ENCODE peak calls at places on chromosomes 5 and 9, in nine cellular contexts. One of them, this sample, is unnamed. For H3K4me1, the result is how much of the 10 kb centered on the place peaks cover.

GRCh38 chr5:55172051-55172899 is 702 bp downstream of the CDC20B start:
- DNase-seq in body of pancreas: peak
- DNase-seq in SK-N-SH: peak
- DNase-seq in left ventricle myocardium inferior: no peak
- DNase-seq in stomach: peak
- DNase-seq in A549: peak
- DNase-seq in CD8-positive, alpha-beta T cell: peak
- DNase-seq in K562: peak
- DNase-seq in sigmoid colon: peak
- DNase-seq in this sample: peak

GRCh38 chr9:78982849-78983248 is 588.9 kb upstream of the TLE4 start:
- DNase-seq in stomach: no peak
- DNase-seq in sigmoid colon: no peak
- DNase-seq in K562: no peak
- DNase-seq in SK-N-SH: no peak
- DNase-seq in body of pancreas: no peak
- DNase-seq in CD8-positive, alpha-beta T cell: no peak
- DNase-seq in left ventricle myocardium inferior: no peak
- DNase-seq in A549: no peak
- DNase-seq in this sample: no peak

GRCh38 chr5:134403951-134404350 is 7.7 kb downstream of the CDKN2AIPNL start:
- DNase-seq in CD8-positive, alpha-beta T cell: no peak
- DNase-seq in stomach: no peak
- DNase-seq in SK-N-SH: no peak
- DNase-seq in body of pancreas: no peak
- DNase-seq in sigmoid colon: no peak
- DNase-seq in K562: no peak
- DNase-seq in left ventricle myocardium inferior: no peak
- DNase-seq in A549: no peak
- DNase-seq in this sample: no peak

GRCh38 chr9:136732446-136733178 is 10.1 kb downstream of the LCN10 start:
- DNase-seq in sigmoid colon: no peak
- DNase-seq in left ventricle myocardium inferior: no peak
- DNase-seq in SK-N-SH: no peak
- DNase-seq in K562: no peak
- DNase-seq in A549: no peak
- DNase-seq in CD8-positive, alpha-beta T cell: no peak
- DNase-seq in stomach: no peak
- DNase-seq in body of pancreas: no peak
- DNase-seq in this sample: no peak

GRCh38 chr9:124574944-124575343 is 67.7 kb upstream of the NR5A1 start:
- DNase-seq in sigmoid colon: no peak
- DNase-seq in SK-N-SH: no peak
- DNase-seq in left ventricle myocardium inferior: no peak
- DNase-seq in A549: peak
- DNase-seq in stomach: no peak
- DNase-seq in CD8-positive, alpha-beta T cell: no peak
- DNase-seq in body of pancreas: no peak
- DNase-seq in K562: no peak
- DNase-seq in this sample: no peak

GRCh38 chr5:60287174-60287771 is 393.7 kb upstream of the PDE4D start:
- DNase-seq in A549: peak
- DNase-seq in left ventricle myocardium inferior: peak
- DNase-seq in CD8-positive, alpha-beta T cell: no peak
- DNase-seq in sigmoid colon: no peak
- DNase-seq in SK-N-SH: peak
- DNase-seq in K562: peak
- DNase-seq in body of pancreas: peak
- DNase-seq in stomach: peak
- DNase-seq in this sample: peak

GRCh38 chr9:36148652-36149051 is 12.1 kb downstream of the GLIPR2 start:
- DNase-seq in body of pancreas: peak
- DNase-seq in K562: peak
- DNase-seq in CD8-positive, alpha-beta T cell: peak
- DNase-seq in sigmoid colon: peak
- DNase-seq in SK-N-SH: peak
- DNase-seq in left ventricle myocardium inferior: peak
- DNase-seq in stomach: peak
- DNase-seq in A549: peak
- DNase-seq in this sample: peak

GRCh38 chr5:86523718-86524117 is 94.0 kb upstream of the COX7C start:
- DNase-seq in stomach: no peak
- DNase-seq in A549: no peak
- DNase-seq in sigmoid colon: no peak
- DNase-seq in SK-N-SH: no peak
- DNase-seq in K562: no peak
- DNase-seq in left ventricle myocardium inferior: no peak
- DNase-seq in body of pancreas: no peak
- DNase-seq in CD8-positive, alpha-beta T cell: no peak
- DNase-seq in this sample: no peak

GRCh38 chr9:70000481-70000880 is 43.2 kb upstream of the MAMDC2 start:
- DNase-seq in left ventricle myocardium inferior: no peak
- DNase-seq in SK-N-SH: no peak
- DNase-seq in stomach: no peak
- DNase-seq in K562: no peak
- DNase-seq in sigmoid colon: no peak
- DNase-seq in body of pancreas: no peak
- DNase-seq in A549: no peak
- DNase-seq in CD8-positive, alpha-beta T cell: no peak
- DNase-seq in this sample: no peak

GRCh38 chr9:123470991-123471770 is 115.2 kb downstream of the CRB2 start:
- DNase-seq in sigmoid colon: no peak
- DNase-seq in CD8-positive, alpha-beta T cell: no peak
- DNase-seq in stomach: no peak
- DNase-seq in K562: no peak
- DNase-seq in body of pancreas: no peak
- DNase-seq in left ventricle myocardium inferior: no peak
- DNase-seq in A549: no peak
- DNase-seq in SK-N-SH: no peak
- DNase-seq in this sample: no peak

GRCh38 chr5:158958048-158958994 is 141.4 kb downstream of the EBF1 start:
- DNase-seq in sigmoid colon: no peak
- DNase-seq in left ventricle myocardium inferior: no peak
- DNase-seq in K562: no peak
- DNase-seq in body of pancreas: no peak
- DNase-seq in stomach: no peak
- DNase-seq in CD8-positive, alpha-beta T cell: no peak
- DNase-seq in A549: no peak
- DNase-seq in SK-N-SH: no peak
- DNase-seq in this sample: no peak

GRCh38 chr5:75368391-75368790 is 31.4 kb downstream of the HMGCR start:
- DNase-seq in left ventricle myocardium inferior: no peak
- DNase-seq in body of pancreas: no peak
- DNase-seq in stomach: no peak
- DNase-seq in K562: no peak
- DNase-seq in CD8-positive, alpha-beta T cell: no peak
- DNase-seq in A549: no peak
- DNase-seq in sigmoid colon: no peak
- DNase-seq in SK-N-SH: no peak
- DNase-seq in this sample: no peak

GRCh38 chr5:133366438-133366837 is 245.9 kb downstream of the FSTL4 start:
- DNase-seq in stomach: no peak
- DNase-seq in A549: no peak
- DNase-seq in left ventricle myocardium inferior: no peak
- DNase-seq in sigmoid colon: no peak
- DNase-seq in SK-N-SH: no peak
- DNase-seq in body of pancreas: no peak
- DNase-seq in K562: no peak
- DNase-seq in CD8-positive, alpha-beta T cell: no peak
- DNase-seq in this sample: no peak

GRCh38 chr5:134236208-134236761 is 10.4 kb upstream of the PPP2CA start:
- DNase-seq in stomach: no peak
- DNase-seq in sigmoid colon: no peak
- DNase-seq in A549: no peak
- DNase-seq in SK-N-SH: no peak
- DNase-seq in left ventricle myocardium inferior: no peak
- DNase-seq in K562: no peak
- DNase-seq in body of pancreas: no peak
- DNase-seq in CD8-positive, alpha-beta T cell: no peak
- DNase-seq in this sample: no peak

GRCh38 chr5:143676794-143677193 is 135.2 kb upstream of the HMHB1 start:
- DNase-seq in sigmoid colon: no peak
- DNase-seq in stomach: no peak
- DNase-seq in SK-N-SH: no peak
- DNase-seq in body of pancreas: no peak
- DNase-seq in left ventricle myocardium inferior: no peak
- DNase-seq in K562: no peak
- DNase-seq in CD8-positive, alpha-beta T cell: no peak
- DNase-seq in A549: no peak
- DNase-seq in this sample: no peak

GRCh38 chr9:9598723-9599122 is 1014.1 kb downstream of the PTPRD start:
- DNase-seq in left ventricle myocardium inferior: no peak
- DNase-seq in body of pancreas: no peak
- DNase-seq in SK-N-SH: no peak
- DNase-seq in sigmoid colon: no peak
- DNase-seq in K562: no peak
- DNase-seq in A549: no peak
- DNase-seq in CD8-positive, alpha-beta T cell: no peak
- DNase-seq in stomach: no peak
- DNase-seq in this sample: no peak

GRCh38 chr5:139709587-139710369 is 61.6 kb downstream of the CXXC5 start:
- DNase-seq in K562: no peak
- DNase-seq in A549: no peak
- DNase-seq in body of pancreas: no peak
- DNase-seq in left ventricle myocardium inferior: peak
- DNase-seq in SK-N-SH: peak
- DNase-seq in CD8-positive, alpha-beta T cell: peak
- DNase-seq in stomach: no peak
- DNase-seq in sigmoid colon: no peak
- DNase-seq in this sample: peak

GRCh38 chr9:77892171-77892570 is 139.4 kb downstream of the GNAQ start:
- DNase-seq in SK-N-SH: no peak
- DNase-seq in body of pancreas: no peak
- DNase-seq in A549: no peak
- DNase-seq in sigmoid colon: no peak
- DNase-seq in stomach: no peak
- DNase-seq in K562: no peak
- DNase-seq in left ventricle myocardium inferior: no peak
- DNase-seq in CD8-positive, alpha-beta T cell: no peak
- DNase-seq in this sample: no peak

DNA sequence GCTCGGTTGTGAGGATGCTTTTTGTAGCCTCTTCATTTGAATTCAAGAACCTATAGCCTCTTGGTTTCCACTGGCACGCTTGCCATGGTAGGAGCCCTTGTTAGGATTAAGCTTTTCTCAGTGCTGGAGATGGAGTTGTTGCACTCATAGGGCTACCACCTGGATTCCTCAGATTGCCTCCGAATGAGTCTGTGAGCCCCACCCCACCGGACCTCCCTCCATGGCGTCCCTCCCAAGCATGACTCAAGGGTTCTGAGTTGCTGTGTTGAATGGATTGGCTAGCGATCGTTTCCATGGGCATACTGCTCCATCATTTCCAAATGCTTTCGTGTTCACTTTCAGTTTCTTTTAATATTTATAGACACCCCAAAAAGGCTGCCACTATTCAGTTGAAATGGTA is 69.9 kb downstream of the DAPK1 start:
- DNase-seq in SK-N-SH: no peak
- DNase-seq in sigmoid colon: no peak
- DNase-seq in K562: no peak
- DNase-seq in A549: no peak
- DNase-seq in left ventricle myocardium inferior: no peak
- DNase-seq in CD8-positive, alpha-beta T cell: no peak
- DNase-seq in body of pancreas: no peak
- DNase-seq in stomach: no peak
- DNase-seq in this sample: no peak
- H3K4me1 ChIP-seq in SK-N-SH: under half
- H3K4me1 ChIP-seq in sigmoid colon: under half
- H3K4me1 ChIP-seq in K562: under half
- H3K4me1 ChIP-seq in A549: under half
- H3K4me1 ChIP-seq in left ventricle myocardium inferior: under half
- H3K4me1 ChIP-seq in CD8-positive, alpha-beta T cell: under half
- H3K4me1 ChIP-seq in body of pancreas: half or more
- H3K4me1 ChIP-seq in stomach: half or more
- H3K4me1 ChIP-seq in this sample: under half

GRCh38 chr5:128842241-128842640 is 123.0 kb upstream of the SLC27A6 start:
- DNase-seq in stomach: no peak
- DNase-seq in SK-N-SH: no peak
- DNase-seq in K562: no peak
- DNase-seq in A549: no peak
- DNase-seq in left ventricle myocardium inferior: no peak
- DNase-seq in CD8-positive, alpha-beta T cell: no peak
- DNase-seq in sigmoid colon: no peak
- DNase-seq in body of pancreas: no peak
- DNase-seq in this sample: no peak
- TF ChIP-seq CTCF in stomach: no peak
- TF ChIP-seq CTCF in SK-N-SH: no peak
- TF ChIP-seq CTCF in K562: no peak
- TF ChIP-seq CTCF in A549: no peak
- TF ChIP-seq CTCF in left ventricle myocardium inferior: no peak
- TF ChIP-seq CTCF in CD8-positive, alpha-beta T cell: no peak
- TF ChIP-seq CTCF in sigmoid colon: no peak
- TF ChIP-seq CTCF in body of pancreas: no peak
- TF ChIP-seq CTCF in this sample: no peak

DNA sequence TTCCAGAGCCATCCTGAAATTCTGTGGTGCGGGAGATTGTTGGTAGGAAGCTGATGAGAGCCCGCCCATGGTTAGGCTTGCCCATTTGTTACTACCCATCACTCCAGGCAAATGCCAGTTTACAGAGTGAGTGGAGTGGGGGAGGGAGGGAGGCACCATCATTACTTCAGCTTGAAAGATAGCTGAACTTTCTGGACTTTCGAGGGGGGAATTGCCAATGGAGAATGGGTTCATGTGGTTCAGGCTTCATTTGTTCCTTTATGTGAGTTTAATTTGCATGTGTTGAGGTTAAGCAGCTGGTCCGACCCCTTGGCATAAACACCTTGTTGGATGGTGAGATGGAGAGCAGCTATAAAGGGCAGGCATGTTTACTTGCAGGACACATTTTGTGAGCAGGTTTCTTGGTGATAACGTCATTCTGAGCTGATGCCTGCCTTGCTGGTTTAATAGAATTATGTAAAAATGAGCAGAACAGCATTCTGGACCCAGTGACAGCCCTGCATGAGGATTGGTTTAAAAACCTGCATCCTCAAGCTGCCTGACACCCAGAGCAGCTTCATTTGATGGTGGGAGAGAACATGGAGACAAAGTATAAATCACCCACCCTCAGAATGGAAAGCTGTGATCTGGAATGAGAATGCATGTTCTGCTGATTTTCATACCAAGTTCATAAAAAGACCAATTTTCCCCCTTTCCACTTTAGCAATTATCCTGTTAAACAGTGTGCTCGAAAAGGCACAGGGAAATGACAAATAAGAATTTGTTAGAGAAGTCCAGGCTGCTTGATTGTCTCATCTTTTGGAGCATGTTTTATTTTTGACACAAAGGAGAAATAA is 106.3 kb downstream of the TRIO start:
- DNase-seq in K562: no peak
- DNase-seq in left ventricle myocardium inferior: no peak
- DNase-seq in body of pancreas: no peak
- DNase-seq in CD8-positive, alpha-beta T cell: no peak
- DNase-seq in A549: no peak
- DNase-seq in SK-N-SH: peak
- DNase-seq in sigmoid colon: no peak
- DNase-seq in stomach: no peak
- DNase-seq in this sample: no peak
- H3K4me1 ChIP-seq in K562: under half
- H3K4me1 ChIP-seq in left ventricle myocardium inferior: half or more
- H3K4me1 ChIP-seq in body of pancreas: under half
- H3K4me1 ChIP-seq in CD8-positive, alpha-beta T cell: under half
- H3K4me1 ChIP-seq in A549: under half
- H3K4me1 ChIP-seq in SK-N-SH: half or more
- H3K4me1 ChIP-seq in sigmoid colon: under half
- H3K4me1 ChIP-seq in stomach: half or more
- H3K4me1 ChIP-seq in this sample: under half

GRCh38 chr9:111036068-111036789 is 2.0 kb downstream of the LPAR1 start:
- DNase-seq in CD8-positive, alpha-beta T cell: no peak
- DNase-seq in left ventricle myocardium inferior: peak
- DNase-seq in SK-N-SH: peak
- DNase-seq in A549: peak
- DNase-seq in K562: no peak
- DNase-seq in stomach: peak
- DNase-seq in sigmoid colon: peak
- DNase-seq in body of pancreas: peak
- DNase-seq in this sample: peak
- TF ChIP-seq CTCF in CD8-positive, alpha-beta T cell: no peak
- TF ChIP-seq CTCF in left ventricle myocardium inferior: peak
- TF ChIP-seq CTCF in SK-N-SH: peak
- TF ChIP-seq CTCF in A549: peak
- TF ChIP-seq CTCF in K562: no peak
- TF ChIP-seq CTCF in stomach: no peak
- TF ChIP-seq CTCF in sigmoid colon: peak
- TF ChIP-seq CTCF in body of pancreas: peak
- TF ChIP-seq CTCF in this sample: no peak